ENCODE peak calls at places on chromosomes 2 and 18, in seven cellular contexts. K, T, B, S, I, R and V are unnamed samples.

GRCh38 chr2:234308814-234309195 is 188.1 kb downstream of the ARL4C start:
- DNase-seq in K (peak), B (peak), I (no peak), S (no peak), R (peak), T (peak), V (no peak)

GRCh38 chr18:6427281-6427680 is 12.6 kb upstream of the L3MBTL4 start:
- DNase-seq in R (no peak), T (no peak), S (no peak), K (no peak), B (no peak), I (no peak), V (no peak)

GRCh38 chr2:234290671-234291070 is 206.2 kb downstream of the ARL4C start:
- DNase-seq in I (no peak), S (peak), R (no peak), B (peak), T (peak), K (peak), V (no peak)

GRCh38 chr2:107313316-107313715 is 427.3 kb upstream of the ST6GAL2 start:
- DNase-seq in K (no peak), R (no peak), T (no peak), S (no peak), B (no peak), I (no peak), V (no peak)

GRCh38 chr2:68934021-68934420 is 18.7 kb downstream of the GKN2 start:
- DNase-seq in I (no peak), R (no peak), T (no peak), S (no peak), B (no peak), K (no peak), V (no peak)

GRCh38 chr2:157785200-157785599 is 90.9 kb downstream of the ACVR1 start:
- DNase-seq in B (no peak), T (no peak), R (no peak), S (no peak), I (no peak), K (no peak), V (no peak)

GRCh38 chr18:49582579-49582978 is 20.7 kb downstream of the LIPG start:
- DNase-seq in T (no peak), I (no peak), K (no peak), S (no peak), R (no peak), B (no peak), V (no peak)

GRCh38 chr2:205235434-205235833 is 446.9 kb upstream of the NRP2 start:
- DNase-seq in B (no peak), S (no peak), T (no peak), K (no peak), R (no peak), I (no peak), V (no peak)

GRCh38 chr2:140348826-140349225 is 1568.6 kb upstream of the NXPH2 start:
- DNase-seq in B (no peak), I (no peak), S (no peak), T (no peak), R (no peak), K (no peak), V (no peak)

GRCh38 chr2:118832071-118832790 is 15.2 kb downstream of the EN1 start:
- DNase-seq in K (no peak), I (no peak), B (no peak), R (no peak), S (no peak), T (no peak), V (no peak)

GRCh38 chr18:8040021-8040420 is 472.9 kb downstream of the PTPRM start:
- DNase-seq in I (no peak), S (no peak), B (no peak), R (no peak), T (no peak), K (no peak), V (no peak)

GRCh38 chr2:220127311-220127710 is 499.9 kb downstream of the SLC4A3 start:
- DNase-seq in T (no peak), S (no peak), I (no peak), K (no peak), R (no peak), B (no peak), V (no peak)

GRCh38 chr2:29613792-29614266 is 307.6 kb downstream of the ALK start:
- DNase-seq in K (no peak), T (no peak), I (no peak), S (no peak), B (no peak), R (no peak), V (no peak)

GRCh38 chr2:226838758-226839555 is 3.1 kb downstream of the RHBDD1 start:
- DNase-seq in K (no peak), S (no peak), I (no peak), T (no peak), B (no peak), R (no peak), V (no peak)

GRCh38 chr2:115484483-115484882 is 1042.0 kb downstream of the DPP10 start:
- DNase-seq in R (no peak), T (no peak), I (no peak), B (no peak), K (no peak), S (no peak), V (no peak)

GRCh38 chr2:73260338-73260984 is 23.8 kb downstream of the FBXO41 start:
- DNase-seq in B (no peak), S (peak), R (no peak), K (no peak), I (no peak), T (no peak), V (peak)

GRCh38 chr2:127619901-127620705 is 25.9 kb upstream of the GPR17 start:
- DNase-seq in T (no peak), S (no peak), R (no peak), I (no peak), B (no peak), K (no peak), V (no peak)

GRCh38 chr2:50849205-50849604 is 182.7 kb downstream of the NRXN1 start:
- DNase-seq in R (no peak), S (no peak), K (no peak), I (no peak), T (no peak), B (no peak), V (no peak)

GRCh38 chr2:50661682-50662081 is 370.2 kb downstream of the NRXN1 start:
- DNase-seq in K (no peak), B (no peak), T (no peak), R (no peak), I (no peak), S (no peak), V (no peak)

GRCh38 chr18:42426496-42427015 is 471.5 kb downstream of the PIK3C3 start:
- DNase-seq in T (no peak), R (no peak), I (no peak), S (no peak), K (no peak), B (no peak), V (no peak)

GRCh38 chr18:8662574-8663255 is 42.6 kb upstream of the MTCL1 start:
- DNase-seq in R (no peak), B (no peak), I (no peak), T (no peak), S (no peak), K (no peak), V (no peak)